ENCODE peak calls at places on chromosomes 1 and 21, in ten cellular contexts. P is A549, Z is IMR-90, X is neural progenitor cell, Q is OCI-LY7, E is stomach, D is aorta, L is upper lobe of right lung, R is mesenchymal stem cell, V is body of pancreas. K is an unnamed sample.

GRCh38 chr1:194774535-194774934 is 1588.1 kb upstream of the B3GALT2 start:
- DNase-seq in P (no peak), Z (no peak), X (no peak), Q (no peak), E (no peak), D (no peak), L (no peak), R (no peak), V (no peak), K (no peak)

GRCh38 chr1:44500181-44501021 is 95.3 kb downstream of the RNF220 start:
- DNase-seq in P (no peak), Z (no peak), X (peak; percentile 79), Q (no peak), E (no peak), D (no peak), L (no peak), R (peak; percentile 30), V (no peak), K (no peak)

GRCh38 chr1:154955039-154955717 is 721 bp downstream of the PBXIP1 start:
- DNase-seq in P (peak; percentile 60), Z (peak; percentile 82), X (peak; percentile 90), Q (peak; percentile 93), E (peak; percentile 63), D (no peak), L (no peak), R (peak; percentile 93), V (peak; percentile 45), K (peak; percentile 98)

GRCh38 chr1:201982082-201982922 is at the start of gene RNPEP:
- DNase-seq in P (peak; percentile 58), Z (peak; percentile 56), X (peak; percentile 81), Q (peak; percentile 66), E (peak; percentile 81), D (peak; percentile 93), L (peak; percentile 90), R (peak; percentile 65), V (peak; percentile 78), K (peak; percentile 60)

GRCh38 chr1:40868051-40868723 is 6.0 kb upstream of the CITED4 start:
- DNase-seq in P (peak; percentile 77), Z (peak; percentile 84), X (no peak), Q (no peak), E (peak; percentile 50), D (no peak), L (no peak), R (peak; percentile 84), V (no peak), K (no peak)

GRCh38 chr21:43308101-43308500 is 118.8 kb downstream of the SIK1 start:
- DNase-seq in P (no peak), Z (no peak), X (no peak), Q (no peak), E (no peak), D (peak; percentile 66), L (peak; percentile 52), R (no peak), V (no peak), K (no peak)

GRCh38 chr1:78410643-78411042 is 80.1 kb upstream of the PTGFR start:
- DNase-seq in P (no peak), Z (no peak), X (no peak), Q (no peak), E (no peak), D (no peak), L (no peak), R (no peak), V (no peak), K (no peak)

GRCh38 chr21:45322960-45323461 is 35.3 kb upstream of the POFUT2 start:
- DNase-seq in P (peak; percentile 71), Z (no peak), X (peak; percentile 15), Q (no peak), E (no peak), D (peak; percentile 94), L (peak; percentile 66), R (no peak), V (peak; percentile 54), K (no peak)

GRCh38 chr1:84037758-84038611 is 39.1 kb upstream of the TTLL7 start:
- DNase-seq in P (no peak), Z (no peak), X (no peak), Q (peak; percentile 4), E (no peak), D (no peak), L (no peak), R (no peak), V (no peak), K (no peak)

GRCh38 chr1:39657923-39658485 is 13.9 kb downstream of the NT5C1A start:
- DNase-seq in P (peak; percentile 75), Z (peak; percentile 57), X (peak; percentile 86), Q (peak; percentile 80), E (peak; percentile 69), D (peak; percentile 90), L (peak; percentile 82), R (peak; percentile 73), V (peak; percentile 80), K (peak; percentile 59)

GRCh38 chr1:158068918-158069317 is 75.5 kb downstream of the KIRREL1 start:
- DNase-seq in P (no peak), Z (no peak), X (no peak), Q (no peak), E (no peak), D (peak; percentile 81), L (peak; percentile 49), R (no peak), V (no peak), K (no peak)

DNA sequence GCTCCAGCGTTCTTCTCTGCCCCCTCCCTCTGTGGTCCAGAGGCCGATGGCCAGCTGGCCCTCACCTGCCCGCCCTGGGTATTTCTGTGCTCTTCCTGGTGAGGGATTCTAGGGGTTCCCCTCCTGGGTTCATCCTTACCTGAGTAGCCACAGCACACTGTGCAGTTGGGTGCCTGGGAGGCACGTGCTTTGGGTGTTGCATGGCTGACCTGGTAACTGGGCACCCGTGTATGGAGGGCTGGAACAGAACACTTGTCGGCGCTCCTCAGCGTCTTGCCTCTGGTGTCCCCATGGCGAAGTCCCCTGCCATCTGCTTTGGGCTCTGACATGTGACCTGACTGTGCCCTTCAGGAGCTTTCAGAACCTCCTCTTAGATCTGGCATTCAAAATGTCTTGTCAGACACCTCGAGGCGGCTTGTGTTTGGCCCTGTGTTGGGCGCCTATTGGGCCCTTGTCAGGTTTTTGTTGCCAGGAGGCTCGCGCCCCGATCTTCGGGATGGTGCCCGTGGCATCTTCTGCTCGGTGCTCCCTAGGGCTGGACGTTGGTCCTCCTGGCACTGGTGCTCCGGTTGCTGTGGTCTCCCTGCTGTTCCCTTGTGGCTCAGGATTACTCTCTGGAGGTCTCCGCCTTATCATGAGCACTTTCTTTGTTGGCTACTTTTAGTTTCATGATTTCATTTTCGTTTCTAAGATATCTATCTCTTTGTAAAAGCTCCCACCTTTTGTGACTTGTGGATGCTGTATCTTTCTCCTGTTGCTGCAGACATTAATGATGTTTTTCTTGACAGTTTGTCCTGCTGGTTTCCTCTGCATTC is 28.5 kb downstream of the SKI start:
- DNase-seq in P (no peak), Z (no peak), X (no peak), Q (no peak), E (no peak), D (no peak), L (no peak), R (no peak), V (no peak), K (no peak)
- H3K4me3 ChIP-seq in P (no peak overlapping the region), Z (no peak overlapping the region), X (no peak overlapping the region), Q (no peak overlapping the region), E (no peak overlapping the region), D (no peak overlapping the region), L (no peak overlapping the region), R (peak overlapping the region; percentile 62), V (no peak overlapping the region), K (peak overlapping the region; percentile 15)

GRCh38 chr1:10661453-10661852 is 135.0 kb downstream of the CASZ1 start:
- DNase-seq in P (no peak), Z (no peak), X (no peak), Q (no peak), E (no peak), D (no peak), L (no peak), R (no peak), V (no peak), K (no peak)
- H3K4me1 ChIP-seq in P (no peaks in the 10 kb centered on the region), Z (peaks cover 3% of the 10 kb centered on the region), X (peaks cover 20% of the 10 kb centered on the region), Q (no peaks in the 10 kb centered on the region), E (peaks cover 80% of the 10 kb centered on the region), D (no peaks in the 10 kb centered on the region), L (peaks cover 35% of the 10 kb centered on the region), R (peaks cover 19% of the 10 kb centered on the region), V (peaks cover 32% of the 10 kb centered on the region), K (no peaks in the 10 kb centered on the region)

GRCh38 chr1:205926213-205926612 is 17.0 kb downstream of the SLC26A9 start:
- DNase-seq in P (no peak), Z (no peak), X (no peak), Q (no peak), E (peak; percentile 0), D (peak; percentile 30), L (no peak), R (no peak), V (no peak), K (no peak)
- H3K27ac ChIP-seq in P (peak overlapping the region; percentile 73), Z (no peak overlapping the region), X (no peak overlapping the region), Q (no peak overlapping the region), E (no peak overlapping the region), D (no peak overlapping the region), L (no peak overlapping the region), R (no peak overlapping the region), V (no peak overlapping the region), K (no peak overlapping the region)

GRCh38 chr1:225765982-225766674 is 11.5 kb upstream of the SRP9 start:
- DNase-seq in P (no peak), Z (no peak), X (no peak), Q (no peak), E (peak; percentile 30), D (no peak), L (no peak), R (no peak), V (no peak), K (no peak)
- H3K4me3 ChIP-seq in P (no peak overlapping the region), Z (no peak overlapping the region), X (no peak overlapping the region), Q (no peak overlapping the region), E (no peak overlapping the region), D (no peak overlapping the region), L (no peak overlapping the region), R (no peak overlapping the region), V (no peak overlapping the region), K (no peak overlapping the region)

GRCh38 chr1:21940492-21940891 is 3.4 kb upstream of the HSPG2 start:
- DNase-seq in P (no peak), Z (no peak), X (no peak), Q (no peak), E (no peak), D (no peak), L (no peak), R (no peak), V (no peak), K (no peak)
- H3K4me1 ChIP-seq in P (peaks cover 38% of the 10 kb centered on the region), Z (peaks cover 18% of the 10 kb centered on the region), X (peaks cover 50% of the 10 kb centered on the region), Q (peaks cover 5% of the 10 kb centered on the region), E (peaks cover 80% of the 10 kb centered on the region), D (no peaks in the 10 kb centered on the region), L (peaks cover 26% of the 10 kb centered on the region), R (peaks cover 33% of the 10 kb centered on the region), V (peaks cover 56% of the 10 kb centered on the region), K (peaks cover 12% of the 10 kb centered on the region)

GRCh38 chr1:52637946-52638345 is 5.0 kb downstream of the SHISAL2A start:
- DNase-seq in P (no peak), Z (no peak), X (no peak), Q (no peak), E (no peak), D (no peak), L (no peak), R (no peak), V (no peak), K (no peak)
- H3K27ac ChIP-seq in P (no peak overlapping the region), Z (no peak overlapping the region), X (no peak overlapping the region), Q (peak overlapping the region; percentile 96), E (no peak overlapping the region), D (no peak overlapping the region), L (peak overlapping the region; percentile 70), R (no peak overlapping the region), V (no peak overlapping the region), K (peak overlapping the region; percentile 85)

K was measured in CD4-positive, alpha-beta memory T cell.